ENCODE peak calls at places on chromosomes 12 and 14, in seven cellular contexts. D is CD8-positive, alpha-beta T cell; S is stomach; R is RWPE1; C is PC-3; G is Panc1; N is IMR-90. W is an unnamed sample.

GRCh38 chr12:125092872-125093680 is 27.8 kb downstream of the AACS start:
- DNase-seq in D (no peak), S (peak), R (peak), C (peak), G (no peak), N (peak), W (no peak)

GRCh38 chr14:105616802-105617192 is 90.4 kb downstream of the TMEM121 start:
- DNase-seq in D (no peak), S (no peak), R (no peak), C (no peak), G (no peak), N (no peak), W (no peak)

GRCh38 chr14:102544034-102544744 is 34.6 kb upstream of the ANKRD9 start:
- DNase-seq in D (no peak), S (no peak), R (no peak), C (peak), G (no peak), N (no peak), W (no peak)

GRCh38 chr12:106213721-106214121 is 34.1 kb downstream of the CKAP4 start:
- DNase-seq in D (no peak), S (no peak), R (no peak), C (no peak), G (no peak), N (no peak), W (no peak)

GRCh38 chr12:120037851-120038250 is 48.8 kb downstream of the BICDL1 start:
- DNase-seq in D (no peak), S (no peak), R (no peak), C (peak), G (no peak), N (no peak), W (no peak)

GRCh38 chr12:74415633-74416032 is 122.0 kb upstream of the ATXN7L3B start:
- DNase-seq in D (no peak), S (no peak), R (peak), C (peak), G (no peak), N (peak), W (no peak)

GRCh38 chr12:93970892-93971688 is 177.3 kb upstream of the PLXNC1 start:
- DNase-seq in D (no peak), S (no peak), R (no peak), C (no peak), G (no peak), N (no peak), W (no peak)

GRCh38 chr12:56599797-56600196 is 30.3 kb downstream of the BAZ2A start:
- DNase-seq in D (no peak), S (no peak), R (no peak), C (no peak), G (no peak), N (no peak), W (no peak)

GRCh38 chr14:58298880-58299664 is 717 bp downstream of the ARID4A start:
- DNase-seq in D (peak), S (peak), R (peak), C (no peak), G (no peak), N (no peak), W (peak)

GRCh38 chr12:60112063-60112462 is 516.2 kb downstream of the SLC16A7 start:
- DNase-seq in D (no peak), S (no peak), R (no peak), C (no peak), G (no peak), N (no peak), W (no peak)

GRCh38 chr12:75724913-75725312 is 213.5 kb upstream of the KRR1 start:
- DNase-seq in D (no peak), S (no peak), R (no peak), C (peak), G (no peak), N (peak), W (no peak)

GRCh38 chr14:104968153-104968527 is 10.0 kb downstream of the AHNAK2 start:
- DNase-seq in D (no peak), S (peak), R (peak), C (peak), G (no peak), N (peak), W (no peak)

GRCh38 chr12:54522213-54522612 is 24.7 kb downstream of the NCKAP1L start:
- DNase-seq in D (no peak), S (no peak), R (peak), C (no peak), G (no peak), N (no peak), W (no peak)

GRCh38 chr12:82415402-82415801 is 57.1 kb downstream of the METTL25 start:
- DNase-seq in D (no peak), S (no peak), R (no peak), C (no peak), G (no peak), N (peak), W (no peak)

GRCh38 chr12:124507188-124508109 is 60.0 kb downstream of the NCOR2 start:
- DNase-seq in D (no peak), S (no peak), R (no peak), C (no peak), G (no peak), N (peak), W (no peak)

GRCh38 chr14:100471451-100472093 is 115.6 kb downstream of the BEGAIN start:
- DNase-seq in D (no peak), S (no peak), R (no peak), C (peak), G (no peak), N (no peak), W (no peak)

GRCh38 chr12:2348477-2348852 is 295.7 kb downstream of the CACNA1C start:
- DNase-seq in D (no peak), S (no peak), R (no peak), C (no peak), G (no peak), N (peak), W (no peak)

GRCh38 chr12:7209958-7210357 is 20.5 kb downstream of the PEX5 start:
- DNase-seq in D (no peak), S (no peak), R (no peak), C (no peak), G (no peak), N (no peak), W (no peak)

GRCh38 chr14:63045612-63046320 is 508 bp upstream of the KCNH5 start:
- DNase-seq in D (no peak), S (no peak), R (peak), C (no peak), G (no peak), N (peak), W (no peak)
- TF ChIP-seq CTCF in D (no peak), S (no peak), R (no peak), C (no peak), G (peak), N (no peak), W (no peak)

GRCh38 chr14:74516451-74517155 is 23.0 kb downstream of the ISCA2 start:
- DNase-seq in D (no peak), S (no peak), R (peak), C (peak), G (no peak), N (peak), W (no peak)

GRCh38 chr14:74517731-74518130 is 24.2 kb downstream of the ISCA2 start:
- DNase-seq in D (no peak), S (no peak), R (no peak), C (no peak), G (no peak), N (no peak), W (no peak)

GRCh38 chr14:74518221-74518620 is 24.7 kb downstream of the ISCA2 start:
- DNase-seq in D (no peak), S (no peak), R (no peak), C (no peak), G (no peak), N (no peak), W (no peak)

GRCh38 chr14:74514471-74514932 is 20.9 kb downstream of the ISCA2 start:
- DNase-seq in D (no peak), S (no peak), R (no peak), C (no peak), G (no peak), N (peak), W (no peak)

GRCh38 chr14:74515891-74516412 is 22.4 kb downstream of the ISCA2 start:
- DNase-seq in D (no peak), S (no peak), R (no peak), C (no peak), G (no peak), N (no peak), W (no peak)
- TF ChIP-seq CTCF in D (no peak), S (no peak), R (no peak), C (no peak), G (no peak), N (no peak), W (no peak)

GRCh38 chr12:112559784-112560183 is 141.0 kb downstream of the PTPN11 start:
- DNase-seq in D (no peak), S (no peak), R (no peak), C (no peak), G (no peak), N (peak), W (no peak)

GRCh38 chr12:112570096-112570495 is 151.3 kb downstream of the PTPN11 start:
- DNase-seq in D (no peak), S (no peak), R (no peak), C (no peak), G (no peak), N (no peak), W (no peak)

GRCh38 chr12:112564160-112564559 is 145.4 kb downstream of the PTPN11 start:
- DNase-seq in D (no peak), S (no peak), R (no peak), C (no peak), G (no peak), N (no peak), W (no peak)
- TF ChIP-seq CTCF in D (no peak), S (no peak), R (no peak), C (peak), G (peak), N (no peak), W (peak)

GRCh38 chr12:132053338-132054330 is 90.5 kb downstream of the DDX51 start:
- DNase-seq in D (no peak), S (no peak), R (no peak), C (no peak), G (no peak), N (no peak), W (no peak)
- TF ChIP-seq CTCF in D (no peak), S (no peak), R (no peak), C (no peak), G (no peak), N (no peak), W (no peak)

GRCh38 chr12:1001507-1001906 is 10.5 kb downstream of the ERC1 start:
- DNase-seq in D (no peak), S (no peak), R (no peak), C (no peak), G (no peak), N (no peak), W (no peak)

GRCh38 chr12:1007994-1008393 is 17.0 kb downstream of the ERC1 start:
- DNase-seq in D (no peak), S (no peak), R (no peak), C (no peak), G (no peak), N (no peak), W (no peak)

GRCh38 chr12:1003600-1004271 is 12.7 kb downstream of the ERC1 start:
- DNase-seq in D (no peak), S (no peak), R (no peak), C (no peak), G (no peak), N (no peak), W (no peak)

GRCh38 chr12:1007276-1007675 is 16.3 kb downstream of the ERC1 start:
- DNase-seq in D (no peak), S (no peak), R (no peak), C (no peak), G (no peak), N (no peak), W (no peak)

GRCh38 chr12:1006255-1006654 is 15.2 kb downstream of the ERC1 start:
- DNase-seq in D (no peak), S (no peak), R (no peak), C (no peak), G (no peak), N (no peak), W (no peak)
- TF ChIP-seq CTCF in D (no peak), S (no peak), R (no peak), C (no peak), G (no peak), N (no peak), W (no peak)

GRCh38 chr14:52950410-52950897 is 396 bp downstream of the FERMT2 start:
- DNase-seq in D (peak), S (peak), R (peak), C (no peak), G (no peak), N (peak), W (peak)

GRCh38 chr14:52949711-52950409 is 990 bp downstream of the FERMT2 start:
- DNase-seq in D (no peak), S (no peak), R (peak), C (peak), G (no peak), N (peak), W (no peak)

GRCh38 chr14:52949249-52949648 is 1.6 kb downstream of the FERMT2 start:
- DNase-seq in D (no peak), S (no peak), R (no peak), C (no peak), G (no peak), N (no peak), W (no peak)

GRCh38 chr14:52950898-52951729 is at the start of gene FERMT2:
- DNase-seq in D (peak), S (peak), R (peak), C (peak), G (no peak), N (peak), W (peak)

GRCh38 chr14:52951730-52952481 is 1.1 kb upstream of the FERMT2 start:
- DNase-seq in D (no peak), S (peak), R (peak), C (peak), G (peak), N (peak), W (peak)
- TF ChIP-seq CTCF in D (no peak), S (no peak), R (peak), C (peak), G (peak), N (peak), W (peak)

DNA sequence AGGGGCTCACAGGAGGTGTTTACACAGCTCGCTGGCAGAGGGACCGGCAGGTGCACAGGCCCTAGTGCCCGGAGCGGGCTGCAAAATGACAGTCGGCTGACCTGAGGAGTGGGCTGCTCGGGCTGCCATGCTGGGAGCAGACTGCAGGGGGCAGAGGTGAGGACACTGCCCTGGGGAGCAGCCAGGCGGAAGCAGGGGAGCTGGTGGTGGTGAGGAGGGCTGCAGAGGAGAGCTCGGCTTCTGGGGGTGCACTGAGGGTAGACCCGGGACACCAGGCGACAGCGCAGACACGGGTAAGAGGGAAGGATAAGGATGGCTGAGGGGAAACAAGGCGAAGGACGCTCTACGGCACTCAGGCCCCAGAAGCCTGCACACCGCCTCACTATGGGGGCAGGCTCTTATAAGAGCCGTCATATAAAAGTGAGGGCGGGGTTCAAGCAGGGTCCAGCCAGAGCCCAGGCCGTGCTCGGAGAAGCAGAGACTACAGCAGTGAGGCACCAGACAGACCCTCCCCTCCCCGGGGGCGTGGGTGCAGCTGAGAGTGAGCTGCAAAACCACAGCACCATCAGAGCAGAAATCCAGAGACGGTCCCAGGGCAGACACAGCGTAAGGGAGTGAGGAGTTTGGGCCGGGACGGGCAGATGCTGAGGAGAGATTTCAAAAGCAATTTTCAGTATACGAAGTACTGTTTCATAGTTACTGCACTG is 62.5 kb downstream of the CCDC88C start:
- DNase-seq in D (peak), S (no peak), R (no peak), C (no peak), G (no peak), N (no peak), W (peak)
- TF ChIP-seq CTCF in D (peak), S (no peak), R (no peak), C (peak), G (peak), N (no peak), W (peak)

DNA sequence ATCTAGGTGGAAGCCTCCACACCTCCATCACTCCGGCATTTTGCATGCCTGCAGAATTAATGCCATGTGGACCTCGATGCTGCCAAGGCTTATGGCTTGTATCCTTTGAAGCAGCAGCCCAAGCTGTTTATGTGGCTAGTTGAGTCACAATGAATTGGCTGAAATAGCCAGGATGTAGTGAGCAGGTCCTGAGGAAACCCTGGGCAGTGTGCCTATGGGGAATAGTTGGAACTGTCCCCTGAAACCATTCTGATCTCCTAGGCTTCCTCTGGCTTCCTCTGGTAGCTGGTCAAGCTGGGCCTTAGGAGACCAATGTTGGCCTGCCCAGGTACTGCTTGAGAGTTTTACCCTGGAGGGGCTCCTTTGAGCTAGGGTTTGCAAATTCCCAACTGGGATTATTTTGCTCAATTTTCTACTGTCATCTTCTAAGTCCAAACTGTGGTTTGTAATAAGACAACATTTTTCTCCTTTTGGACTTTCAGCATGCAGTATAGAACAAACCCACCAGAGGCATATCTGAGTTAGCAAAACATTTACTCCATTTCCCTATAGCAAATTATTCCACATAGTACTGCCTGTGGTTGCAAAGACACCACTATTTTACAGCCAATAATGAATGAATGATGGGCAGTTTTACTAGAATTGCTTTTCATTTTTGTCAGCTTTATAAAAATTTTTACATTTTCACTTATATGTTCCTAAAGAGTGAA is 85.1 kb upstream of the AMIGO2 start:
- DNase-seq in D (no peak), S (no peak), R (no peak), C (peak), G (no peak), N (peak), W (no peak)
- TF ChIP-seq CTCF in D (no peak), S (no peak), R (no peak), C (peak), G (no peak), N (no peak), W (no peak)

GRCh38 chr12:45756666-45757065 is 27.2 kb downstream of the ARID2 start:
- DNase-seq in D (no peak), S (no peak), R (no peak), C (no peak), G (no peak), N (peak), W (no peak)
- TF ChIP-seq CTCF in D (no peak), S (no peak), R (no peak), C (no peak), G (no peak), N (no peak), W (no peak)

DNA sequence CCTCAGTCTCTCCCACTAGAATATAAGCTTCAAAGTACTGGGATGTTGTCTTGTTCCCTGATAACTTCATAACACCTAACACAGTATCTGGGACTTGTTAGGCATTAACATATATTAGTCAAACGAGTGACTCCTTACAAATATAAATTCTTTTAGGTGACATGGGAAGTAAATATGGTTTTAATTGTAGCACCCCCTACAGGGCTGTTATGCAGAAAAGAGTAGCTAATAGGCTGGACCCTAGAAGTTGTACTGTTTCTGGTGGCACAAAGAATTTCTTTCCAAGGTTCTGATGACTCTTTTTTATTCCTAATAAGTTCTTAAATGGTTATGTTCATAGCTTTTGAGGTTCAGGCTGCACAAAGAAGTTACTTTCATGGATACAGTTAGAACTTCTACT is 29.8 kb downstream of the GPATCH2L start:
- DNase-seq in D (no peak), S (no peak), R (no peak), C (peak), G (no peak), N (no peak), W (no peak)
- TF ChIP-seq CTCF in D (peak), S (no peak), R (no peak), C (peak), G (peak), N (peak), W (peak)

W was measured in GM13977.